ENCODE peak calls at places on chromosomes 12 and 14, in seven cellular contexts. O is A549, D is heart left ventricle, R is stomach, N is transverse colon, W is suprapubic skin, E is body of pancreas. K is an unnamed sample.

GRCh38 chr14:103690332-103690731 is 24.9 kb downstream of the XRCC3 start:
- DNase-seq in O (no peak), D (no peak), R (no peak), N (no peak), W (no peak), E (no peak), K (no peak)

GRCh38 chr14:74500417-74501134 is 7.0 kb downstream of the ISCA2 start:
- DNase-seq in O (no peak), D (no peak), R (no peak), N (no peak), W (no peak), E (no peak), K (no peak)

GRCh38 chr14:98959958-98960616 is 311.9 kb downstream of the BCL11B start:
- DNase-seq in O (no peak), D (no peak), R (no peak), N (no peak), W (no peak), E (no peak), K (no peak)

GRCh38 chr14:61511558-61511924 is 183.8 kb upstream of the HIF1A start:
- DNase-seq in O (no peak), D (no peak), R (no peak), N (no peak), W (no peak), E (peak; percentile 51), K (no peak)

GRCh38 chr14:91357272-91357671 is 60.3 kb downstream of the CCDC88C start:
- DNase-seq in O (no peak), D (no peak), R (no peak), N (no peak), W (no peak), E (no peak), K (peak; percentile 41)

GRCh38 chr14:39219075-39219499 is 14.6 kb upstream of the MIA2 start:
- DNase-seq in O (peak; percentile 45), D (no peak), R (no peak), N (no peak), W (no peak), E (no peak), K (no peak)

GRCh38 chr12:31006416-31007152 is 67.1 kb upstream of the DDX11 start:
- DNase-seq in O (no peak), D (no peak), R (no peak), N (no peak), W (peak; percentile 56), E (no peak), K (peak; percentile 36)

GRCh38 chr12:123998960-123999359 is 25.9 kb downstream of the ZNF664 start:
- DNase-seq in O (no peak), D (no peak), R (no peak), N (no peak), W (no peak), E (no peak), K (no peak)

GRCh38 chr14:24334431-24335271 is at the start of gene ADCY4:
- DNase-seq in O (no peak), D (peak; percentile 74), R (no peak), N (no peak), W (no peak), E (no peak), K (peak; percentile 89)

GRCh38 chr14:80356413-80356812 is 145.1 kb upstream of the DIO2 start:
- DNase-seq in O (peak; percentile 35), D (no peak), R (no peak), N (no peak), W (no peak), E (peak; percentile 18), K (no peak)

GRCh38 chr12:65505321-65506121 is 227.0 kb downstream of the MSRB3 start:
- DNase-seq in O (no peak), D (no peak), R (no peak), N (no peak), W (no peak), E (no peak), K (no peak)

GRCh38 chr12:66241061-66242043 is 52.3 kb downstream of the IRAK3 start:
- DNase-seq in O (peak; percentile 27), D (no peak), R (no peak), N (no peak), W (no peak), E (no peak), K (no peak)

GRCh38 chr14:101559624-101560533 is 1.4 kb upstream of the DIO3 start:
- DNase-seq in O (no peak), D (no peak), R (no peak), N (peak; percentile 48), W (no peak), E (peak; percentile 66), K (peak; percentile 69)

GRCh38 chr14:50379563-50379962 is 17.1 kb downstream of the CDKL1 start:
- DNase-seq in O (no peak), D (no peak), R (no peak), N (no peak), W (no peak), E (no peak), K (no peak)

GRCh38 chr12:111216387-111217159 is 152.3 kb downstream of the PHETA1 start:
- DNase-seq in O (no peak), D (no peak), R (no peak), N (no peak), W (no peak), E (no peak), K (no peak)

GRCh38 chr12:33581613-33582122 is 142.0 kb upstream of the SYT10 start:
- DNase-seq in O (no peak), D (no peak), R (no peak), N (no peak), W (no peak), E (no peak), K (no peak)

GRCh38 chr14:76337619-76338545 is 38.1 kb upstream of the ESRRB start:
- DNase-seq in O (no peak), D (no peak), R (no peak), N (no peak), W (no peak), E (no peak), K (no peak)

GRCh38 chr14:64937821-64938193 is 4.7 kb downstream of the GPX2 start:
- DNase-seq in O (peak; percentile 48), D (no peak), R (no peak), N (no peak), W (no peak), E (no peak), K (no peak)

GRCh38 chr14:68285421-68286179 is 466.0 kb downstream of the RAD51B start:
- DNase-seq in O (no peak), D (no peak), R (no peak), N (peak; percentile 23), W (no peak), E (no peak), K (peak; percentile 78)

DNA sequence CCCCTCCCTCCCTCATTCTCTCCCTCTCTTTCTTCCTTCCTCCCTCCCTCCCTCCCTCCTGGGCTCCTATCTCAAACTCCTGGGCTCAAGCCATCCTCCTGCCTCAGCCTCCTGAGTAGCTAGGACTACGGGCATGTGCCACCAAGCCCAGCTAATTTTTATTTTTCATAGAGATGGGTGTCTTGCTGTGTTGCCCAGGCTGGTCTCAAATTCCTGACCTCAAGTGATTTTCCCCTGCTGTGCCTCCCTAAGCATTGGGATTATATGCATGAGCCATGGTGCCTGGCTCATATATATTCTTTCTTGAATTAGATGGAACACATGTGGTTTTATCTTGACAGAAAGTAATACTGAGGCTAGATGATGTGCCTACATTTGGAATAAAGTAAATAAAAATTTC is 14.2 kb downstream of the PAPOLA start:
- DNase-seq in O (no peak), D (no peak), R (no peak), N (no peak), W (no peak), E (no peak), K (no peak)
- H3K4me1 ChIP-seq in O (peaks cover 52% of the 10 kb centered on the region), D (peaks cover 50% of the 10 kb centered on the region), R (peaks cover 42% of the 10 kb centered on the region), N (peaks cover 46% of the 10 kb centered on the region), W (peaks cover 41% of the 10 kb centered on the region), E (peaks cover 59% of the 10 kb centered on the region), K (peaks cover 100% of the 10 kb centered on the region)

GRCh38 chr14:22866874-22867273 is 4.7 kb upstream of the LRP10 start:
- DNase-seq in O (no peak), D (no peak), R (no peak), N (no peak), W (no peak), E (no peak), K (peak; percentile 1)

GRCh38 chr14:22870811-22871199 is 735 bp upstream of the LRP10 start:
- DNase-seq in O (no peak), D (no peak), R (no peak), N (no peak), W (no peak), E (no peak), K (no peak)

GRCh38 chr14:22865424-22866215 is 5.9 kb upstream of the LRP10 start:
- DNase-seq in O (no peak), D (no peak), R (no peak), N (no peak), W (no peak), E (no peak), K (peak; percentile 48)

GRCh38 chr14:22861651-22862050 is 9.9 kb upstream of the LRP10 start:
- DNase-seq in O (no peak), D (no peak), R (no peak), N (no peak), W (no peak), E (no peak), K (peak; percentile 1)

DNA sequence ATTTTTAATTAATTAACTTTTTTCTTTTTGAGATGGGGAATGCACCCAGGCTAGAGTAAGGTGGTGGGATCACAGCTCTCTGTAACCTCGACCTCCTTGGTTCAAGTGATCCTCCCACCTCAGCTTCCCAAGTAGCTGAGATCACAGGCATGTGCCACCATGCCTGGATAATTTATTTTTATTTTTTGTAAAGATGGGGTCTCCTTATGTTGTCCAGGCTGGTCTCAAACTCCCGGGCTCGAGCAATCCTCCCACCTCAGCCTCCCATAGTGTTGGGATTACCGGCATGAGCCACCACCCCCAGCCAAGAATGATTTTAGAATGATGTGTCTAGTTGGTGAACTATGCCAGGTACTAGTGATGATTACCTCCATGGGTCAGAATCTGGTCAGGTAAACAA is 6.6 kb upstream of the LRP10 start:
- DNase-seq in O (no peak), D (no peak), R (no peak), N (no peak), W (no peak), E (no peak), K (peak; percentile 12)
- H3K4me3 ChIP-seq in O (no peak overlapping the region), D (no peak overlapping the region), R (no peak overlapping the region), N (no peak overlapping the region), W (no peak overlapping the region), E (no peak overlapping the region), K (no peak overlapping the region)

GRCh38 chr12:27289414-27289813 is 43.2 kb upstream of the BMAL2 start:
- DNase-seq in O (no peak), D (no peak), R (no peak), N (no peak), W (no peak), E (no peak), K (no peak)
- TF ChIP-seq POLR2A in O (no peak), D (no peak), R (no peak), N (no peak), W (no peak), E (no peak), K (no peak)

GRCh38 chr12:98402671-98403070 is 112.7 kb upstream of the TMPO start:
- DNase-seq in O (no peak), D (no peak), R (no peak), N (no peak), W (no peak), E (no peak), K (no peak)
- H3K4me1 ChIP-seq in O (peaks cover 53% of the 10 kb centered on the region), D (peaks cover 17% of the 10 kb centered on the region), R (no peaks in the 10 kb centered on the region), N (no peaks in the 10 kb centered on the region), W (no peaks in the 10 kb centered on the region), E (no peaks in the 10 kb centered on the region), K (peaks cover 32% of the 10 kb centered on the region)